ENCODE peak calls at places on chromosomes 4 and X, in six cellular contexts. I, N, O, E, K and G are unnamed samples.

GRCh38 chr4:110787109-110787508 is 164.2 kb upstream of the PITX2 start:
- DNase-seq in I (no peak), N (no peak), O (no peak), K (no peak), E (no peak), G (no peak)

GRCh38 chr4:152164561-152164960 is 371.3 kb downstream of the FBXW7 start:
- DNase-seq in E (no peak), O (no peak), K (no peak), I (no peak), N (no peak), G (no peak)

GRCh38 chr4:4849106-4849505 is 10.4 kb upstream of the MSX1 start:
- DNase-seq in E (no peak), I (no peak), K (no peak), N (no peak), O (no peak), G (no peak)

GRCh38 chr4:124641715-124642380 is 70.7 kb downstream of the ANKRD50 start:
- DNase-seq in K (peak), O (no peak), N (no peak), E (peak), I (no peak), G (peak)

GRCh38 chr4:150242820-150243458 is 164.7 kb downstream of the DCLK2 start:
- DNase-seq in I (no peak), E (peak), K (peak), N (no peak), O (peak), G (peak)

GRCh38 chr4:6920174-6920573 is 10.5 kb downstream of the TBC1D14 start:
- DNase-seq in E (peak), N (no peak), I (no peak), K (no peak), O (no peak), G (no peak)

GRCh38 chr4:54566608-54567007 is 91.1 kb upstream of the KIT start:
- DNase-seq in I (no peak), N (no peak), E (no peak), K (no peak), O (no peak), G (no peak)

GRCh38 chrX:2461711-2462016 is 39.1 kb downstream of the DHRSX start:
- DNase-seq in I (no peak), N (no peak), E (no peak), K (no peak), O (no peak), G (no peak)

GRCh38 chrX:151478052-151478451 is 81.0 kb downstream of the VMA21 start:
- DNase-seq in E (no peak), O (no peak), N (no peak), K (no peak), I (no peak), G (no peak)

GRCh38 chr4:148116264-148116663 is 325.9 kb downstream of the NR3C2 start:
- DNase-seq in N (no peak), I (no peak), O (no peak), K (no peak), E (no peak), G (no peak)

GRCh38 chrX:138859421-138859820 is 147.9 kb upstream of the FGF13 start:
- DNase-seq in N (no peak), K (no peak), O (no peak), E (no peak), I (no peak), G (no peak)

GRCh38 chrX:56281789-56282188 is 49.6 kb downstream of the KLF8 start:
- DNase-seq in O (peak), K (peak), E (peak), N (peak), I (no peak), G (peak)

GRCh38 chr4:6229095-6229494 is 28.7 kb upstream of the JAKMIP1 start:
- DNase-seq in E (no peak), K (no peak), I (no peak), N (no peak), O (peak), G (no peak)

GRCh38 chr4:55727746-55728145 is 91.6 kb upstream of the NMU start:
- DNase-seq in O (no peak), K (no peak), N (no peak), I (no peak), E (no peak), G (no peak)

GRCh38 chrX:134144231-134144630 is 92.8 kb upstream of the CCDC160 start:
- DNase-seq in E (peak), O (peak), I (no peak), N (peak), K (peak), G (no peak)

GRCh38 chr4:146165840-146166239 is 9.7 kb upstream of the LSM6 start:
- DNase-seq in N (no peak), E (no peak), O (no peak), I (no peak), K (no peak), G (no peak)

GRCh38 chr4:3213101-3213416 is 35.9 kb upstream of the MSANTD1 start:
- DNase-seq in O (no peak), I (no peak), K (no peak), E (no peak), N (peak), G (no peak)

GRCh38 chrX:1537031-1537715 is at the start of gene P2RY8:
- DNase-seq in I (peak), O (no peak), E (peak), K (no peak), N (peak), G (no peak)

GRCh38 chr4:44869985-44870384 is 143.6 kb upstream of the GNPDA2 start:
- DNase-seq in K (no peak), I (no peak), O (no peak), E (no peak), N (no peak), G (no peak)

GRCh38 chr4:2725380-2725779 is 30.8 kb downstream of the TNIP2 start:
- DNase-seq in N (no peak), O (no peak), I (no peak), E (no peak), K (no peak), G (no peak)

GRCh38 chr4:36547383-36547782 is 266.0 kb downstream of the DTHD1 start:
- DNase-seq in E (no peak), O (no peak), K (no peak), N (no peak), I (no peak), G (no peak)

GRCh38 chr4:62262676-62263075 is 1062.5 kb downstream of the ADGRL3 start:
- DNase-seq in O (no peak), K (no peak), E (no peak), I (no peak), N (no peak), G (no peak)

GRCh38 chr4:134544303-134544761 is 342.7 kb upstream of the PABPC4L start:
- DNase-seq in K (peak), I (no peak), E (no peak), N (no peak), O (no peak), G (no peak)

GRCh38 chrX:110454336-110454735 is 95.7 kb downstream of the RTL9 start:
- DNase-seq in O (no peak), E (no peak), K (no peak), I (no peak), N (no peak), G (no peak)

GRCh38 chrX:153030801-153031200 is 25.5 kb upstream of the PNMA3 start:
- DNase-seq in K (no peak), O (no peak), I (no peak), E (no peak), N (no peak), G (no peak)

GRCh38 chrX:151703487-151703886 is 8.2 kb downstream of the PRRG3 start:
- DNase-seq in I (no peak), K (no peak), E (no peak), N (no peak), O (no peak), G (no peak)

GRCh38 chr4:64584125-64584524 is 174.9 kb upstream of the TECRL start:
- DNase-seq in E (no peak), O (no peak), I (no peak), K (no peak), N (no peak), G (no peak)

GRCh38 chr4:174403177-174403543 is 119.1 kb downstream of the HPGD start:
- DNase-seq in N (no peak), I (no peak), K (no peak), O (no peak), E (no peak), G (no peak)

GRCh38 chr4:108443585-108443984 is 176.8 kb upstream of the RPL34 start:
- DNase-seq in E (no peak), N (no peak), O (no peak), I (no peak), K (no peak), G (no peak)

GRCh38 chr4:174749091-174749490 is 80.0 kb downstream of the GLRA3 start:
- DNase-seq in N (no peak), O (no peak), E (no peak), K (no peak), I (no peak), G (no peak)

GRCh38 chrX:84046403-84046984 is 141.5 kb downstream of the RPS6KA6 start:
- DNase-seq in K (no peak), O (peak), N (peak), I (no peak), E (peak), G (peak)

GRCh38 chrX:50211510-50211909 is 6.9 kb downstream of the CCNB3 start:
- DNase-seq in N (no peak), O (no peak), K (no peak), E (peak), I (no peak), G (no peak)

GRCh38 chr4:81737865-81738559 is 266.3 kb upstream of the RASGEF1B start:
- DNase-seq in E (no peak), N (peak), K (no peak), I (no peak), O (no peak), G (no peak)

GRCh38 chr4:23369331-23369730 is 520.5 kb downstream of the PPARGC1A start:
- DNase-seq in K (no peak), I (no peak), O (no peak), E (no peak), N (no peak), G (no peak)

DNA sequence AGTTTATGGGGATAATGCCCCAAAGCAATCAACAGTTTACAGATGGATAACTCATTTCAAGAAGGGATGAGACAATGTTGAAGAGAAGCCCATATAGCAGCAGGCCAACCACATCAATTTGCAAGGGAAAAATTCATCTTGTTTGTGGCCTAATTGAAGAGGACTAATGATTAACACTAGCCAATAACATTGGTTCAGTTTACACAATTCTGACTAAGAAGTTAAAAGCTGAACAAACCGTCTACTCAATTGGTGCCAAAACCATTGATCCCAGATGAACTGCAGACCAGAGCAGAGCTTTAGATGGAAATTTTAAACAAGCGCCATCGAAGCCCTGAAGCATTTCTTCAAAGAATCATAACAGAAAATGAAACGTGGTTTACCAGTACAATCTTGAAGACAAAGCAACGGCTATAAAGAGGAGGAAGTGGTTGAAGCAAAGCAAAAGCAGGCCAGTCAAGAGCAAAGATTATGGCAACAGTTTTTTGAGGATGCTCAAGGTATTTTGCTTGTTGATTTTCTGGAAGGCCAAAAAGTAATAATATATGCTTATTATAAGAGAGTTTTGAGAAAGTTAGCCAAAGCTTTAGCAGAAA is 20.5 kb upstream of the BLTP1 start:
- DNase-seq in O (no peak), K (no peak), N (no peak), E (no peak), I (peak), G (no peak)
- TF ChIP-seq REST in O (no peak), K (no peak), N (no peak), E (no peak), I (no peak), G (no peak)

GRCh38 chr4:144399927-144400326 is 246.0 kb upstream of the HHIP start:
- DNase-seq in N (no peak), E (no peak), O (no peak), K (peak), I (no peak), G (peak)
- TF ChIP-seq SIN3A in N (no peak), E (no peak), O (no peak), K (peak), I (no peak), G (no peak)

GRCh38 chr4:121455285-121455684 is 74.5 kb upstream of the QRFPR start:
- DNase-seq in O (no peak), E (no peak), K (no peak), I (no peak), N (no peak), G (no peak)

GRCh38 chr4:121451310-121451709 is 70.5 kb upstream of the QRFPR start:
- DNase-seq in N (no peak), O (no peak), E (no peak), K (no peak), I (no peak), G (no peak)

GRCh38 chr4:121457278-121457875 is 76.6 kb upstream of the QRFPR start:
- DNase-seq in I (no peak), O (no peak), N (no peak), E (no peak), K (no peak), G (no peak)

GRCh38 chr4:121459056-121459455 is 78.2 kb upstream of the QRFPR start:
- DNase-seq in E (no peak), O (no peak), I (no peak), K (no peak), N (no peak), G (no peak)

GRCh38 chr4:121454251-121454979 is 73.6 kb upstream of the QRFPR start:
- DNase-seq in I (no peak), K (no peak), E (no peak), O (no peak), N (no peak), G (no peak)
- TF ChIP-seq REST in I (no peak), K (no peak), E (no peak), O (no peak), N (no peak), G (no peak)

DNA sequence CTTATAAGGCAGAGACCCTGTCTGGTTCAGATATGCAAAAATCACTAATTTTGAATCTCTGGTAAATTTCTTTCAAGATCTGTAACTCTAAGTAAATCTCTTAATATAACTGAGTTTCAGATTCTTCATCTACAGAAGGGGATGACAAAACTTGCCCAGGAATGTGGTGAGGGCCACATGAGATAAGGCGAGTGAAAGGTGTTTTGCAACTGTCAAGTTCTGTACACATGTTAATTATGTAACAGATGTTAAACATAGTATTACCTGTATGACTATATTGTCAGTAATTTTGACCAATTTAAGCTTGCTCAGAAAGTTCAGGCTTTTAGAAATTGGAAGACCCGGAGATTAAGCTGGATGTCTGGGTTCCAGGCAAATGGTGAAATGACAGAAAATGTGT is 549 bp upstream of the GLRB start:
- DNase-seq in K (no peak), O (no peak), I (no peak), N (no peak), E (no peak), G (no peak)
- TF ChIP-seq SIN3A in K (no peak), O (no peak), I (no peak), N (no peak), E (no peak), G (no peak)

GRCh38 chr4:188383180-188383579 is 243.9 kb downstream of the TRIML1 start:
- DNase-seq in E (no peak), K (no peak), O (no peak), I (no peak), N (no peak), G (no peak)

GRCh38 chr4:188387134-188387791 is 248.0 kb downstream of the TRIML1 start:
- DNase-seq in K (no peak), N (no peak), O (no peak), E (no peak), I (no peak), G (no peak)
- TF ChIP-seq REST in K (no peak), N (no peak), O (no peak), E (no peak), I (no peak), G (no peak)

GRCh38 chr4:105587851-105588250 is 35.4 kb downstream of the ARHGEF38 start:
- DNase-seq in O (no peak), E (no peak), K (no peak), I (no peak), N (no peak), G (no peak)
- TF ChIP-seq SIN3A in O (no peak), E (no peak), K (no peak), I (no peak), N (no peak), G (no peak)

GRCh38 chr4:127997534-127998388 is 32.6 kb downstream of the ABHD18 start:
- DNase-seq in N (no peak), O (no peak), E (no peak), I (peak), K (no peak), G (peak)
- TF ChIP-seq REST in N (no peak), O (no peak), E (no peak), I (no peak), K (no peak), G (no peak)

GRCh38 chr4:42344749-42345148 is 52.5 kb upstream of the SHISA3 start:
- DNase-seq in I (no peak), E (no peak), N (no peak), O (no peak), K (no peak), G (no peak)

GRCh38 chr4:42341518-42342026 is 55.7 kb upstream of the SHISA3 start:
- DNase-seq in I (no peak), E (no peak), N (no peak), K (no peak), O (no peak), G (no peak)

GRCh38 chr4:42344260-42344659 is 53.0 kb upstream of the SHISA3 start:
- DNase-seq in K (no peak), E (no peak), I (no peak), N (no peak), O (no peak), G (no peak)

GRCh38 chr4:42339935-42340406 is 57.3 kb upstream of the SHISA3 start:
- DNase-seq in O (no peak), I (no peak), E (no peak), N (no peak), K (no peak), G (no peak)
- TF ChIP-seq SIN3A in O (no peak), I (no peak), E (no peak), N (no peak), K (no peak), G (no peak)

DNA sequence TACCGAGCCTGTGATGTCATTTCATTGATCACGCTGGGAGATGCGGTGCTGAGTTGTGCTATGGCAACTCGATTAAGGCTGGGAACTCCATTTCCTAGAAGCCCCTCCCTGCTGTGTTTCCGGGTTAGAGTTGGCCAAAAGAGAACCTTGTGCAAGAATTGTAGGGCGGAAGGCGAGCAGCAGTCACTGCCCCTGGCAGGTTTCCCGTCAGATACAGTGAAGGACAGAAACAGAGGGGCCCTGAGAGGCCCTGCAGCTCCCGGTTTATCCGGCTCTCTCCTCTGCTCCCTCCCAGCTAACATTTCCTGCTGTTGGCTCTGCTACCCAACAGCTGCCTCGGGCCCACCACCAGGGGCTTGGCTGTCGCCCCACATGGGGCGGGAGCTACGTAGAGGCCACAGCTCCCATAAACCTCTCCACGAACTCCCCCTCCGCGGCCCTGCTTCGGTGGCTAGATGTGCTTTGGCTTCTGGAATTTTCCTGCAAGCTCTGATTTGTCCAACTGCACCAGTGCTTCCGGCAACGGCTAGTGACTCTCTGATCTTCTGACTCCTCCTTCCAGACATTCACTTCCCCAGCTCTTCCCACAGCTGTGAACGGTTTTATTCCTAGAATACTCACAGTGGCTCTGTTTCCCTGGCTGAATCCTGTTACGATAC is 74.9 kb upstream of the USP9X start:
- DNase-seq in E (peak), I (no peak), K (no peak), O (peak), N (peak), G (no peak)
- TF ChIP-seq REST in E (no peak), I (no peak), K (no peak), O (no peak), N (no peak), G (no peak)